ENCODE peak calls at places on chromosomes 4 and X, in four cellular contexts. T is astrocyte, U is colonic mucosa, D is H9. Y is an unnamed sample.

GRCh38 chr4:98341309-98341708 is 80.1 kb downstream of the RAP1GDS1 start:
- DNase-seq in T (peak; percentile 72), U (no peak), D (no peak), Y (no peak)

GRCh38 chr4:145979160-145979559 is 40.5 kb upstream of the ZNF827 start:
- DNase-seq in T (no peak), U (no peak), D (no peak), Y (no peak)

GRCh38 chr4:85725727-85726170 is 250.8 kb downstream of the ARHGAP24 start:
- DNase-seq in T (peak; percentile 21), U (no peak), D (no peak), Y (peak; percentile 19)

GRCh38 chr4:100299019-100299418 is 108.8 kb upstream of the DDIT4L start:
- DNase-seq in T (peak; percentile 94), U (no peak), D (no peak), Y (no peak)

GRCh38 chrX:138986235-138986634 is 274.7 kb upstream of the FGF13 start:
- DNase-seq in T (peak; percentile 69), U (no peak), D (no peak), Y (no peak)

GRCh38 chr4:88147799-88148217 is 10.6 kb downstream of the ABCG2 start:
- DNase-seq in T (no peak), U (no peak), D (no peak), Y (no peak)

GRCh38 chrX:1813809-1814208 is 198.9 kb downstream of the ASMT start:
- DNase-seq in T (no peak), U (no peak), D (no peak), Y (no peak)

GRCh38 chr4:8077181-8078108 is 81.2 kb downstream of the ABLIM2 start:
- DNase-seq in T (no peak), U (no peak), D (no peak), Y (no peak)

GRCh38 chr4:31461425-31461824 is 741.3 kb downstream of the PCDH7 start:
- DNase-seq in T (peak; percentile 14), U (no peak), D (no peak), Y (no peak)

GRCh38 chr4:124265701-124266100 is 446.8 kb downstream of the ANKRD50 start:
- DNase-seq in T (peak; percentile 63), U (no peak), D (no peak), Y (no peak)

GRCh38 chr4:148852092-148852699 is 410.0 kb upstream of the NR3C2 start:
- DNase-seq in T (no peak), U (no peak), D (no peak), Y (no peak)
- TF ChIP-seq CTCF in T (no peak), U (no peak), D (peak; percentile 28), Y (no peak)

GRCh38 chr4:20086768-20087167 is 164.9 kb upstream of the SLIT2 start:
- DNase-seq in T (no peak), U (no peak), D (no peak), Y (no peak)

GRCh38 chr4:20084488-20084887 is 167.2 kb upstream of the SLIT2 start:
- DNase-seq in T (no peak), U (no peak), D (no peak), Y (no peak)

GRCh38 chr4:20085156-20085555 is 166.5 kb upstream of the SLIT2 start:
- DNase-seq in T (no peak), U (no peak), D (no peak), Y (no peak)

GRCh38 chr4:20086067-20086466 is 165.6 kb upstream of the SLIT2 start:
- DNase-seq in T (no peak), U (no peak), D (no peak), Y (no peak)

DNA sequence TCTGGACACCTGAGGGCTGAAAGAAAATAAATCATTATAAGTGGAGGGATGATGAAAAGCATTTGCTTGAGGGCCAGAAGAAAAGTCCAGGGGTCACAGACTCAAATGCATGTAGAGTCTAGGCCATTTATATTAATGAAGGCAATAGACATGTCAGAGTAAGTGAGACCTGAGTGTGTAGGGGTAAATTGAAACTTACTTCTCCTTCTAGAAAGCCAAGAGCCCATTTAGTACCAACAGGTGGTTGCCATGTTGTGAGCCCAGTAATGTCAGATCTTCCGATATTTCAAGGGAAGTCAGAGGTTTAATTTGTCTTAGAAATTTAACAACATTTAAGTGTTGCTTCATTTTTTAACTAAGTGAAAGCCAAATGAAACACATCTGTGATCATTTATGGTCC is 166.1 kb upstream of the SLIT2 start:
- DNase-seq in T (no peak), U (no peak), D (no peak), Y (no peak)
- TF ChIP-seq CTCF in T (no peak), U (no peak), D (no peak), Y (no peak)

GRCh38 chr4:175125410-175126068 is 207.4 kb downstream of the ADAM29 start:
- DNase-seq in T (no peak), U (no peak), D (no peak), Y (no peak)
- TF ChIP-seq CTCF in T (no peak), U (no peak), D (no peak), Y (no peak)

GRCh38 chrX:49039598-49040375 is 3.4 kb downstream of the TFE3 start:
- DNase-seq in T (peak; percentile 87), U (peak; percentile 52), D (peak; percentile 97), Y (no peak)
- TF ChIP-seq CTCF in T (no peak), U (no peak), D (no peak), Y (no peak)